ENCODE peak calls at places on chromosomes 13 and 19, in six cellular contexts. D, I, V, L, K and P are unnamed samples.

GRCh38 chr19:10209305-10209704 is 14.6 kb upstream of the DNMT1 start:
- DNase-seq in D (no peak), I (peak; percentile 80), V (no peak), L (no peak), K (peak; percentile 74), P (no peak)

GRCh38 chr13:73429691-73430090 is 370.9 kb downstream of the KLF5 start:
- DNase-seq in D (no peak), I (no peak), V (no peak), L (no peak), K (peak; percentile 86), P (no peak)

GRCh38 chr19:28633223-28634030 is 579.5 kb downstream of the UQCRFS1 start:
- DNase-seq in D (no peak), I (peak; percentile 10), V (no peak), L (peak; percentile 24), K (peak; percentile 49), P (peak; percentile 63)

GRCh38 chr19:38580080-38580479 is 37.7 kb downstream of the MAP4K1 start:
- DNase-seq in D (no peak), I (no peak), V (no peak), L (no peak), K (no peak), P (no peak)

GRCh38 chr13:77868717-77869116 is 49.9 kb downstream of the EDNRB start:
- DNase-seq in D (no peak), I (no peak), V (no peak), L (no peak), K (peak; percentile 14), P (no peak)

GRCh38 chr19:54430306-54431254 is 15.3 kb downstream of the TTYH1 start:
- DNase-seq in D (no peak), I (no peak), V (no peak), L (no peak), K (no peak), P (no peak)

GRCh38 chr19:49847731-49848696 is 2.9 kb upstream of the PTOV1 start:
- DNase-seq in D (no peak), I (peak; percentile 93), V (no peak), L (no peak), K (peak; percentile 93), P (no peak)

GRCh38 chr19:31592456-31592855 is 243.2 kb upstream of the TSHZ3 start:
- DNase-seq in D (no peak), I (no peak), V (peak; percentile 10), L (no peak), K (no peak), P (no peak)

GRCh38 chr19:42323852-42324654 is 1.4 kb upstream of the MEGF8 start:
- DNase-seq in D (no peak), I (no peak), V (no peak), L (no peak), K (no peak), P (no peak)

GRCh38 chr19:12937243-12938053 is 961 bp upstream of the CALR start:
- DNase-seq in D (no peak), I (peak; percentile 48), V (no peak), L (peak; percentile 59), K (no peak), P (no peak)

GRCh38 chr13:97853550-97853949 is 99.9 kb upstream of the IPO5 start:
- DNase-seq in D (no peak), I (no peak), V (no peak), L (no peak), K (peak; percentile 32), P (no peak)

GRCh38 chr13:80547885-80548284 is 207.0 kb upstream of the SPRY2 start:
- DNase-seq in D (no peak), I (no peak), V (no peak), L (no peak), K (peak; percentile 1), P (no peak)

GRCh38 chr19:44050740-44051653 is 839 bp upstream of the ZNF223 start:
- DNase-seq in D (no peak), I (peak; percentile 23), V (no peak), L (peak; percentile 82), K (peak; percentile 2), P (no peak)

GRCh38 chr19:13825489-13826475 is 30.5 kb downstream of the ZSWIM4 start:
- DNase-seq in D (no peak), I (no peak), V (no peak), L (no peak), K (no peak), P (no peak)

GRCh38 chr13:33284916-33285315 is 639 bp downstream of the STARD13 start:
- DNase-seq in D (no peak), I (no peak), V (no peak), L (no peak), K (peak; percentile 50), P (no peak)

GRCh38 chr19:23758187-23759074 is at the start of gene ZNF681:
- DNase-seq in D (peak; percentile 74), I (peak; percentile 96), V (peak; percentile 97), L (peak; percentile 92), K (peak; percentile 92), P (peak; percentile 74)

GRCh38 chr13:73849292-73849691 is 284.9 kb downstream of the KLF12 start:
- DNase-seq in D (no peak), I (peak; percentile 46), V (no peak), L (no peak), K (peak; percentile 47), P (peak; percentile 9)

GRCh38 chr19:17081672-17082630 is 6.4 kb downstream of the MYO9B start:
- DNase-seq in D (no peak), I (no peak), V (no peak), L (no peak), K (no peak), P (no peak)

GRCh38 chr13:101492251-101492910 is 39.9 kb downstream of the ITGBL1 start:
- DNase-seq in D (no peak), I (no peak), V (no peak), L (no peak), K (peak; percentile 71), P (peak; percentile 2)